ENCODE peak calls at places on chromosome 22, in ten cellular contexts. N, S, P, T, H, Z, R, A, M and Q are unnamed samples.

GRCh38 chr22:28247667-28248363 is 328.8 kb upstream of the PITPNB start:
- DNase-seq in T (no peak), P (no peak), M (no peak), Z (no peak), A (peak; percentile 46), N (no peak), S (no peak), R (no peak), H (no peak), Q (no peak)

GRCh38 chr22:18947905-18948304 is 11.8 kb upstream of the PRODH start:
- DNase-seq in N (no peak), T (no peak), P (peak; percentile 43), R (peak; percentile 52), Z (no peak), M (no peak), S (no peak), H (no peak), A (no peak), Q (peak; percentile 10)

GRCh38 chr22:49630448-49630946 is 197.2 kb downstream of the BRD1 start:
- DNase-seq in R (no peak), T (no peak), M (no peak), H (peak; percentile 57), Z (no peak), P (peak; percentile 27), N (no peak), A (no peak), S (no peak), Q (peak; percentile 62)

GRCh38 chr22:47027766-47028165 is 265.3 kb downstream of the TBC1D22A start:
- DNase-seq in Z (no peak), T (no peak), A (peak; percentile 19), H (no peak), R (peak; percentile 51), P (peak; percentile 29), N (no peak), M (no peak), S (peak; percentile 39), Q (peak; percentile 20)

GRCh38 chr22:48250937-48251530 is 1488.6 kb downstream of the TBC1D22A start:
- DNase-seq in Z (no peak), S (no peak), R (no peak), N (no peak), H (no peak), P (no peak), M (no peak), T (no peak), A (no peak), Q (no peak)

GRCh38 chr22:30685178-30685577 is 9.5 kb upstream of the OSBP2 start:
- DNase-seq in P (no peak), N (no peak), M (no peak), Z (no peak), H (no peak), A (peak; percentile 44), S (no peak), R (no peak), T (no peak), Q (no peak)

GRCh38 chr22:38034278-38034882 is 22.8 kb upstream of the PICK1 start:
- DNase-seq in P (peak; percentile 76), Z (peak; percentile 70), M (peak; percentile 56), N (peak; percentile 67), A (peak; percentile 42), T (peak; percentile 57), S (peak; percentile 84), R (peak; percentile 77), H (peak; percentile 86), Q (peak; percentile 83)

GRCh38 chr22:50169774-50170341 is 673 bp upstream of the PANX2 start:
- DNase-seq in S (peak; percentile 48), H (peak; percentile 67), M (peak; percentile 59), N (no peak), R (no peak), P (peak; percentile 64), T (no peak), Z (no peak), A (peak; percentile 80), Q (peak; percentile 88)

GRCh38 chr22:19841641-19842385 is 12.9 kb downstream of the GNB1L start:
- DNase-seq in R (no peak), S (no peak), N (no peak), H (no peak), M (no peak), A (no peak), Z (no peak), T (no peak), P (no peak), Q (no peak)

GRCh38 chr22:47215851-47216250 is 453.4 kb downstream of the TBC1D22A start:
- DNase-seq in S (no peak), M (peak; percentile 5), A (no peak), T (no peak), P (no peak), R (no peak), H (no peak), Z (no peak), N (no peak), Q (no peak)

GRCh38 chr22:50724616-50725015 is 13.4 kb upstream of the ACR start:
- DNase-seq in T (no peak), N (no peak), P (no peak), A (no peak), H (peak; percentile 44), R (no peak), M (no peak), Z (no peak), S (no peak), Q (no peak)

GRCh38 chr22:26617251-26618199 is at the start of gene CRYBB1:
- DNase-seq in R (no peak), A (peak; percentile 79), M (no peak), Z (peak; percentile 41), P (no peak), S (peak; percentile 56), H (peak; percentile 76), N (no peak), T (no peak), Q (peak; percentile 82)

GRCh38 chr22:38655532-38656255 is 498 bp downstream of the FAM227A start:
- DNase-seq in Z (no peak), H (no peak), P (no peak), A (peak; percentile 26), M (no peak), R (no peak), S (no peak), T (no peak), N (no peak), Q (no peak)

DNA sequence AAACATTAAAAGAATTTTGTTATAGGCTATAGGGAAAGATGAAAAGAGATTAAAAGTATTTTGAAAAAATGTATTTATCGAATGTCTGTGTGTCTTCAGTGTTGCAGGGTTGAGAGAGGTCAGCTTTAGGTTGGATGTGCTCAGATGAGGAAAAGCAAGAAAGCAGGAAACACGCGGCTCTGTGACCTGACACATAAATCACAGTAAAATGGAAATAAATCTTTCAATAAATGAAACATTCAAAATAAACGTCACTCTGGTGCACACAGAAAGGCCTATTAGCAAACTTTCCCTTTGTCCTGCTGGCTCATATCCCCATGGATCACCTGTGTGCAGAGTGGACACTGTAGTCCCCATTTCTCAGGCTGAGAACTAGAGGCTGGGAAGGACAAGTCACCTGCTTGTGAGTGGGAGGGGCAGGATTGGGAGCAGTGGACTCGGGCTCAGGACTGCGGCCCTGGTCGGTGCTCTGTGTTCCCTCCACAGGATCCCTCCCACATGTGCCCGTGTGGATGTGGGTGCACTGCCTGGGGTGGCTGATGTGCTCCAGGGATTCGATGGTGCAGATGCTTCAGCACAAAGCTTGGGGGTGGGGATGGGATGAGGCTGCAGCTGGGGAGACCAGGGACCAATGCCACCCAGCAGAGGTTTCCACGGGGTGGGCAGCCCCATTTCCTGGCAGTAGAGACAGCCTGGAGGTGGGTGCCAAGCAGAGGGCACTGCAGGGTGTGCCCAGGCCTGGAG is 96.0 kb upstream of the IGLL5 start:
- DNase-seq in Z (no peak), N (no peak), P (no peak), T (no peak), S (no peak), A (no peak), M (no peak), H (no peak), R (no peak), Q (no peak)
- H3K4me1 ChIP-seq in Z (no peaks in the 10 kb centered on the region), N (no peaks in the 10 kb centered on the region), P (no peaks in the 10 kb centered on the region), T (no peaks in the 10 kb centered on the region), S (no peaks in the 10 kb centered on the region), A (no peaks in the 10 kb centered on the region), M (no peaks in the 10 kb centered on the region), H (no peaks in the 10 kb centered on the region), R (no peaks in the 10 kb centered on the region), Q (no peaks in the 10 kb centered on the region)

GRCh38 chr22:43163241-43163795 is 12.0 kb downstream of the TSPO start:
- DNase-seq in T (no peak), H (no peak), M (no peak), Z (no peak), N (no peak), A (no peak), P (no peak), S (no peak), R (no peak), Q (no peak)
- H3K4me3 ChIP-seq in T (no peak overlapping the region), H (no peak overlapping the region), M (no peak overlapping the region), Z (no peak overlapping the region), N (no peak overlapping the region), A (no peak overlapping the region), P (no peak overlapping the region), S (no peak overlapping the region), R (no peak overlapping the region), Q (no peak overlapping the region)

DNA sequence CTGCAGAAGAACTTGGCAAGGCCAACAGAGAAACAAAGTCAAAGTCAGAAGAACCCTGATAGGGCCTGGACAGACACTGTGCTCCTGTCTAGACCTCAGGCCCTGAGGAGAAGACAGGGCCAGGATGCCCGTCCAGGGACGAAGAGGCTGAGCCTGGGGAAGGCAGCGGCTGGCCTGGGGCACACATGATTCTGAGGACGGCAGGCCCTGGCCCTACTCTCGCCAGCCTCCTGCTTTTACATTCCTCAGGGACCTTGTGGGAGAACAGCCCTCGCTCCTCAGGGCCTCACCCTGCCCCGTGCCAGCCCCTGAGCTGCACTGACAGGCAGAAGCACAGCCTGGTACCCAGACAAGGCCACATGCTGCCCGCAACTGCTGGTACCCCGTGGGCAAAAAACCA is 43.6 kb upstream of the TTLL12 start:
- DNase-seq in M (no peak), Z (no peak), A (no peak), T (no peak), H (no peak), N (no peak), P (no peak), S (no peak), R (no peak), Q (no peak)
- TF ChIP-seq CTCF in M (no peak), Z (no peak), A (no peak), T (no peak), H (no peak), N (no peak), P (no peak), S (no peak), R (no peak), Q (no peak)

DNA sequence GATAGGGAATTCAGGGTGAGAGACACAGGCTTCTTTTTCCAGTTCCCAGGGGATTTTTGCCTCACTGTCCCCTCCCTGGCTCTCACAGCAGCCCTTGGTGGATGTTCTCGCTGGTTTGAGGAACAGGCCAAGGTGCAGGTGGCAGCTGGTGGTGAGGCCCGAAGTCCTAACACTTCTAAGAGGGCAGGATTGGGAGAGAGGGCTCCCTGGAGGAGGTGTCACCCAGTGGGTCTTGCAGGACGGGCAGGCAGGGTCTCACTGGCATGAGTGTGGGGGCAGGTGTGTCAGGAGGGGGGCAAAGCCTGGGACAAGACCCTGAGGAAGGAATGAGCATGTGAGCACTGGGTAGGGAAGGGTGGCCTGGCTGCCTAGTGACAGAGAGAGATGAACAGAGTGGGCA is 9.2 kb downstream of the ADORA2A start:
- DNase-seq in N (no peak), R (peak; percentile 53), Z (no peak), S (no peak), A (peak; percentile 8), T (no peak), M (no peak), P (no peak), H (peak; percentile 24), Q (peak; percentile 43)
- H3K4me1 ChIP-seq in N (peaks cover 58% of the 10 kb centered on the region), R (peaks cover 48% of the 10 kb centered on the region), Z (peaks cover 74% of the 10 kb centered on the region), S (no peaks in the 10 kb centered on the region), A (peaks cover 92% of the 10 kb centered on the region), T (peaks cover 13% of the 10 kb centered on the region), M (peaks cover 41% of the 10 kb centered on the region), P (peaks cover 50% of the 10 kb centered on the region), H (peaks cover 32% of the 10 kb centered on the region), Q (peaks cover 97% of the 10 kb centered on the region)